ENCODE peak calls at places on chromosome 2, in four cellular contexts. E is H1, P is HepG2, L is GM12878. O is an unnamed sample.

GRCh38 chr2:230981704-230982103 is 14.2 kb upstream of the SPATA3 start:
- DNase-seq in E (no peak), P (no peak), L (no peak), O (no peak)

GRCh38 chr2:15943378-15943851 is 3.1 kb downstream of the MYCN start:
- DNase-seq in E (no peak), P (no peak), L (no peak), O (peak)

GRCh38 chr2:118539290-118539689 is 308.2 kb downstream of the EN1 start:
- DNase-seq in E (peak), P (peak), L (no peak), O (peak)

GRCh38 chr2:201854841-201855240 is 48.5 kb downstream of the CDK15 start:
- DNase-seq in E (no peak), P (no peak), L (no peak), O (no peak)

GRCh38 chr2:139165599-139165998 is 385.4 kb upstream of the NXPH2 start:
- DNase-seq in E (no peak), P (no peak), L (no peak), O (no peak)

GRCh38 chr2:99605036-99605435 is 115.2 kb upstream of the REV1 start:
- DNase-seq in E (no peak), P (no peak), L (no peak), O (no peak)

GRCh38 chr2:85326406-85326945 is 1.3 kb downstream of the TGOLN2 start:
- DNase-seq in E (no peak), P (peak), L (no peak), O (peak)

GRCh38 chr2:72211359-72211758 is 63.7 kb upstream of the CYP26B1 start:
- DNase-seq in E (no peak), P (no peak), L (no peak), O (no peak)

GRCh38 chr2:26883971-26884370 is 36.0 kb downstream of the DPYSL5 start:
- DNase-seq in E (no peak), P (no peak), L (no peak), O (no peak)

GRCh38 chr2:15673919-15674636 is 82.4 kb downstream of the DDX1 start:
- DNase-seq in E (no peak), P (peak), L (no peak), O (no peak)

GRCh38 chr2:225367482-225367881 is 32.0 kb upstream of the NYAP2 start:
- DNase-seq in E (no peak), P (no peak), L (no peak), O (no peak)

GRCh38 chr2:219965287-219965870 is 337.9 kb downstream of the SLC4A3 start:
- DNase-seq in E (peak), P (no peak), L (no peak), O (no peak)

GRCh38 chr2:54461251-54461650 is 5.1 kb downstream of the SPTBN1 start:
- DNase-seq in E (no peak), P (no peak), L (no peak), O (no peak)

GRCh38 chr2:144390424-144391020 is 129.4 kb downstream of the ZEB2 start:
- DNase-seq in E (no peak), P (no peak), L (no peak), O (no peak)

GRCh38 chr2:162123806-162124758 is 28.0 kb downstream of the GCG start:
- DNase-seq in E (no peak), P (peak), L (peak), O (peak)

GRCh38 chr2:181268174-181268867 is 188.9 kb upstream of the ITGA4 start:
- DNase-seq in E (no peak), P (no peak), L (no peak), O (no peak)

GRCh38 chr2:154686162-154686561 is 12.3 kb upstream of the KCNJ3 start:
- DNase-seq in E (no peak), P (no peak), L (no peak), O (no peak)

GRCh38 chr2:128196026-128196822 is 105.2 kb downstream of the UGGT1 start:
- DNase-seq in E (peak), P (peak), L (no peak), O (no peak)

GRCh38 chr2:166417669-166418068 is 41.9 kb upstream of the SCN9A start:
- DNase-seq in E (no peak), P (peak), L (no peak), O (peak)

GRCh38 chr2:50125230-50125629 is 906.7 kb downstream of the NRXN1 start:
- DNase-seq in E (no peak), P (no peak), L (no peak), O (no peak)

GRCh38 chr2:155703048-155703447 is 629.5 kb downstream of the NR4A2 start:
- DNase-seq in E (no peak), P (no peak), L (no peak), O (no peak)

GRCh38 chr2:35298493-35298892 is 1057.1 kb upstream of the CRIM1 start:
- DNase-seq in E (no peak), P (no peak), L (no peak), O (no peak)

GRCh38 chr2:149371476-149371875 is 41.1 kb downstream of the LYPD6 start:
- DNase-seq in E (no peak), P (no peak), L (no peak), O (no peak)

GRCh38 chr2:149370061-149370775 is 39.8 kb downstream of the LYPD6 start:
- DNase-seq in E (no peak), P (no peak), L (no peak), O (no peak)

GRCh38 chr2:149380205-149380604 is 49.8 kb downstream of the LYPD6 start:
- DNase-seq in E (no peak), P (no peak), L (no peak), O (no peak)

DNA sequence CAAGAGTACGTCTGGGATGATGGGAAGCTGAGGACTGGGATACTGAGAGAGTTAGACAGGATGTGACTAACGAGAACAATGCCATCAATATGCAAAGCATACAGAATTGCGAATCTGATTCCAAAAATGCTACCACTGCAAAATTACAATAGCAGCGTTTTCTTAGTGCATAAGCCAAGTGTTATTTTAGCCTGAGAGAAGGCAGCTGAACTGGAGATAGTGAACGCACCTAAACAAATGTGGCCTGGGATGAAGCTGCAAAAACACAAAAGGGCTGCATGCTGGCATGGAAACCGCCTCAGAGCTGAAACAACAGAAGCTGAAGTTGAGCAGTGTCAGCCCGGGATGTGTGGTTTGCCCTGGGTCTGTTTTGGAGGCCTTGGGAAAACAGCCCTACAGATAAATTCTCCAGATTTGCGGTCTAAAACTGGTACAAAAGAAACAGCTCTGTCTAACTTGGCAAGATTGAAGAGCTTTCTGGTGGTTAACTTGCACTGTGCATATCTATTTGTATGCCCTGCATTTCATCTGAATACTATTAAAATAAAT is 45.5 kb downstream of the LYPD6 start:
- DNase-seq in E (no peak), P (no peak), L (no peak), O (no peak)
- TF ChIP-seq SP1 in E (no peak), P (no peak), L (no peak), O (no peak)

GRCh38 chr2:197885587-197885986 is 81.2 kb downstream of the PLCL1 start:
- DNase-seq in E (no peak), P (no peak), L (no peak), O (no peak)

GRCh38 chr2:197884252-197884651 is 79.9 kb downstream of the PLCL1 start:
- DNase-seq in E (no peak), P (no peak), L (no peak), O (no peak)

GRCh38 chr2:197878792-197879191 is 74.4 kb downstream of the PLCL1 start:
- DNase-seq in E (no peak), P (no peak), L (no peak), O (no peak)

GRCh38 chr2:197879844-197880408 is 75.5 kb downstream of the PLCL1 start:
- DNase-seq in E (no peak), P (no peak), L (no peak), O (no peak)

DNA sequence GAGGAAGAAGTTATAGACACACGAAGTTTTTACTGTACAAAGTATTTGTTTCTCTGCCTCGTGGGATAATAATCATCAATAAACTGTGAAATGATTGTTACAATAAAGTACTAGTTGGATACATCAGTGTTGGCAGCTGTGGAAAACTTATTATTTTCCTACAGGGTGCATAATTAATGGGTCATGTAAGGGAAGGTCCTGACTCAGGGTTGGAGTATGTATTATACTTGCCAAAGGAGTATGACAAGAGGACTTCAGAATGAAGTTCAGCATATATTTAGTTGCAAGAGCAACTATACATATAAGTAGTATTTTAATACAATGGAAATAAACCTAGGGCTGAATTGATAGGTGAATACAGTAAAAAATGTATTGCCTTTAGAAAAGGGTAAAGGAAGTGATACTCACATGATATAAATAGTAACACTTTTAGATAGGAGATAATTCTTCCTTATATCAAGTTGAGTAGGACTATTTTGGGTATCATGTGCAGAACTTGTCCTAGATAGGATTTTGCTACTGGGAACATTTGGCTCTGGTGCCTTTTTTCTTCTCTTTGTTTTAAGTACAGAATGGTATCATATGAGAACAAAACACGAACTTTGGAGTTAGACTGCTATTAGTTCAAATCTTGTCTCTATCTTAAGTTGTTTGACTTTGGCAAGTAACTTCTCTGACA is 79.1 kb downstream of the PLCL1 start:
- DNase-seq in E (no peak), P (no peak), L (no peak), O (no peak)
- TF ChIP-seq SUZ12 in E (no peak), P (no peak), L (no peak), O (no peak)

GRCh38 chr2:20538308-20539132 is 91.6 kb downstream of the RHOB start:
- DNase-seq in E (no peak), P (peak), L (no peak), O (no peak)
- TF ChIP-seq SP1 in E (no peak), P (no peak), L (no peak), O (no peak)

GRCh38 chr2:10145519-10146357 is 23.2 kb downstream of the RRM2 start:
- DNase-seq in E (no peak), P (no peak), L (no peak), O (no peak)
- TF ChIP-seq SUZ12 in E (no peak), P (no peak), L (no peak), O (no peak)